ENCODE peak calls at places on chromosomes 5 and 9, in six cellular contexts. E is ovary, R is suprapubic skin, W is stomach, H is K562, J is transverse colon. M is an unnamed sample.

GRCh38 chr5:96293966-96294886 is 138.8 kb downstream of the PCSK1 start:
- DNase-seq in H (no peak), W (no peak), E (no peak), R (no peak), J (no peak), M (no peak)

GRCh38 chr5:59152701-59153245 is 569.9 kb downstream of the RAB3C start:
- DNase-seq in J (no peak), H (no peak), R (no peak), E (no peak), W (no peak), M (no peak)

GRCh38 chr5:176653986-176654385 is 6.7 kb downstream of the TSPAN17 start:
- DNase-seq in J (no peak), R (no peak), H (no peak), W (no peak), E (no peak), M (no peak)

GRCh38 chr5:132020568-132021339 is 9.3 kb upstream of the ACSL6 start:
- DNase-seq in H (peak; percentile 43), E (no peak), J (no peak), W (no peak), R (peak; percentile 54), M (peak; percentile 89)

GRCh38 chr9:76624381-76625048 is 139.7 kb upstream of the PCA3 start:
- DNase-seq in H (no peak), J (no peak), W (no peak), R (no peak), E (no peak), M (no peak)

GRCh38 chr9:109098960-109099308 is 20.8 kb downstream of the TMEM245 start:
- DNase-seq in E (no peak), J (no peak), H (no peak), R (no peak), W (no peak), M (no peak)

GRCh38 chr5:149605354-149605997 is 24.2 kb downstream of the ARHGEF37 start:
- DNase-seq in J (no peak), E (no peak), H (no peak), W (no peak), R (no peak), M (no peak)

GRCh38 chr9:133821606-133822438 is 83.7 kb upstream of the SARDH start:
- DNase-seq in E (no peak), W (no peak), J (no peak), R (no peak), H (no peak), M (no peak)

GRCh38 chr9:76044420-76044819 is 153.9 kb downstream of the PCSK5 start:
- DNase-seq in H (no peak), W (no peak), E (no peak), J (no peak), R (no peak), M (no peak)

GRCh38 chr5:149284501-149284900 is 12.8 kb downstream of the AFAP1L1 start:
- DNase-seq in R (no peak), H (no peak), W (no peak), J (no peak), E (no peak), M (peak; percentile 93)

GRCh38 chr5:58871648-58872242 is 288.9 kb downstream of the RAB3C start:
- DNase-seq in H (peak; percentile 19), J (no peak), W (no peak), R (no peak), E (no peak), M (no peak)

GRCh38 chr5:91787718-91788117 is 404.6 kb upstream of the ARRDC3 start:
- DNase-seq in W (no peak), R (no peak), E (no peak), H (no peak), J (no peak), M (no peak)

GRCh38 chr5:109370343-109370742 is 39.4 kb downstream of the PJA2 start:
- DNase-seq in R (no peak), W (no peak), H (no peak), J (no peak), E (no peak), M (no peak)
- H3K27ac ChIP-seq in R (no peak overlapping the region), W (no peak overlapping the region), H (no peak overlapping the region), J (no peak overlapping the region), E (no peak overlapping the region), M (no peak overlapping the region)

GRCh38 chr5:124034963-124035362 is 523.0 kb downstream of the CSNK1G3 start:
- DNase-seq in H (no peak), J (no peak), E (no peak), R (no peak), W (no peak), M (no peak)
- TF ChIP-seq EP300 in H (no peak), J (no peak), E (no peak), R (no peak), W (no peak), M (no peak)

GRCh38 chr9:128824911-128825310 is 4.7 kb downstream of the SPOUT1 start:
- DNase-seq in R (no peak), W (no peak), J (no peak), E (no peak), H (no peak), M (no peak)
- H3K36me3 ChIP-seq in R (peaks cover 64% of the 10 kb centered on the region), W (peaks cover 73% of the 10 kb centered on the region), J (no peaks in the 10 kb centered on the region), E (no peaks in the 10 kb centered on the region), H (peaks cover 89% of the 10 kb centered on the region), M (peaks cover 67% of the 10 kb centered on the region)

DNA sequence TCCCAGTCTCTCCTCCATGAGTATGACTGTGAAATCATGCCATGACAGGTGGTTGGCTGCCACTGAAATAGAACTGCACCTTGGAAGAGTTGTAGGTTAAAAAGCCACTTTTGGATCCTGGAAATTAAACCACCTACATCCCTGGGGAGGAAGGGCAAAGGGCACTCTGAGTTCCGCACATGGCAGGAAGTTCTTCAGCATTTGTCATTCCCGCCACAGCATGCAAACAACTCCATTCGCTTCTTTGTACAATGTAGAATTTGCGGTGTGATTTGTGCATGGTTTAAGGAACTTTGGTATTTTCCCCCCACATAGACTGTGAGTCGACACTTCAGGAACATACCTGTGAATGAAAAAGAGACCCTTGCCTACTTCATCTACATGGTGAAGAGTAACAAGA is 9.8 kb downstream of the SAP30L start:
- DNase-seq in J (no peak), R (no peak), H (no peak), W (no peak), E (no peak), M (no peak)
- H3K27ac ChIP-seq in J (no peak overlapping the region), R (no peak overlapping the region), H (no peak overlapping the region), W (no peak overlapping the region), E (no peak overlapping the region), M (no peak overlapping the region)

GRCh38 chr5:126438267-126438666 is 15.1 kb downstream of the GRAMD2B start:
- DNase-seq in E (no peak), J (no peak), R (no peak), H (no peak), W (no peak), M (no peak)
- TF ChIP-seq EP300 in E (no peak), J (no peak), R (no peak), H (no peak), W (no peak), M (no peak)

GRCh38 chr9:128905964-128906363 is 14.8 kb upstream of the PHYHD1 start:
- DNase-seq in W (no peak), H (no peak), E (no peak), J (no peak), R (no peak), M (no peak)
- H3K36me3 ChIP-seq in W (peaks cover 46% of the 10 kb centered on the region), H (peaks cover 42% of the 10 kb centered on the region), E (no peaks in the 10 kb centered on the region), J (no peaks in the 10 kb centered on the region), R (peaks cover 37% of the 10 kb centered on the region), M (peaks cover 51% of the 10 kb centered on the region)

GRCh38 chr5:87589587-87589986 is 176.9 kb upstream of the CCNH start:
- DNase-seq in E (no peak), W (no peak), H (no peak), R (no peak), J (no peak), M (no peak)

GRCh38 chr5:87588316-87588715 is 175.6 kb upstream of the CCNH start:
- DNase-seq in H (no peak), W (no peak), J (no peak), R (no peak), E (no peak), M (no peak)
- H3K27ac ChIP-seq in H (no peak overlapping the region), W (no peak overlapping the region), J (no peak overlapping the region), R (no peak overlapping the region), E (no peak overlapping the region), M (no peak overlapping the region)

GRCh38 chr5:87412417-87413115 is at the start of gene CCNH:
- DNase-seq in E (peak; percentile 97), R (peak; percentile 97), H (peak; percentile 95), W (peak; percentile 99), J (peak; percentile 99), M (peak; percentile 99)
- TF ChIP-seq EP300 in E (peak; percentile 96), R (peak; percentile 89), H (peak; percentile 40), W (peak; percentile 97), J (peak; percentile 96), M (peak; percentile 99)

DNA sequence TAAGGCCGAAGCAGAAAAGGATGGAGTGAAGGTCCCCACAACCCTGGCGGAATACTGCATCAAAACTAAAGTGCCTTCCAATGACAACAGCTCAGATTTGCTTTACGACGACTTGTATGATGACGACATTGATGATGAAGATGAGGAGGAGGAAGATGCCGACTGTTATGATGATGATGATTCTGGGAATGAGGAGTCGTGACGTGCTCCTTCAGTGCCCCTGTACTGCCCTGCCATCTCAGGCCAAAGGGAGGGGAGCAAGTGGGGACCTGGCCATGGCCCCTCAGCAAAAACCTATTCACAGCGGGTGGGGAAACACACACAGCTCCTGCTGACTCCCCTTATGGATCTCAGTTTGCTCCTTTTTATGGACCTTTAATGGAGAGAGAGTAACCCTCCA is 100.1 kb downstream of the UBE2R2 start:
- DNase-seq in H (no peak), R (no peak), W (no peak), E (no peak), J (no peak), M (no peak)
- H3K36me3 ChIP-seq in H (peaks cover 86% of the 10 kb centered on the region), R (peaks cover 73% of the 10 kb centered on the region), W (peaks cover 84% of the 10 kb centered on the region), E (no peaks in the 10 kb centered on the region), J (no peaks in the 10 kb centered on the region), M (peaks cover 84% of the 10 kb centered on the region)

GRCh38 chr5:138930371-138931097 is 55.4 kb upstream of the LRRTM2 start:
- DNase-seq in W (peak; percentile 16), H (no peak), J (no peak), R (no peak), E (peak; percentile 3), M (no peak)
- H3K27ac ChIP-seq in W (no peak overlapping the region), H (no peak overlapping the region), J (no peak overlapping the region), R (no peak overlapping the region), E (no peak overlapping the region), M (no peak overlapping the region)

M was measured in esophagus muscularis mucosa.